ENCODE peak calls at places on chromosomes 13 and 19, in four cellular contexts. D is AG04449, Z is adrenal gland, W is heart right ventricle. V is an unnamed sample.

GRCh38 chr13:24083722-24084421 is 76.6 kb upstream of the SPATA13 start:
- DNase-seq in D (no peak), Z (no peak), W (no peak), V (no peak)

GRCh38 chr19:5434970-5435641 is 20.1 kb upstream of the ZNRF4 start:
- DNase-seq in D (peak), Z (no peak), W (no peak), V (no peak)

GRCh38 chr13:113421673-113422270 is 31.5 kb downstream of the ADPRHL1 start:
- DNase-seq in D (no peak), Z (no peak), W (no peak), V (peak)

GRCh38 chr19:31164666-31165265 is 184.5 kb downstream of the TSHZ3 start:
- DNase-seq in D (no peak), Z (no peak), W (no peak), V (no peak)

GRCh38 chr19:46761418-46761831 is 15.2 kb upstream of the STRN4 start:
- DNase-seq in D (no peak), Z (no peak), W (no peak), V (no peak)

GRCh38 chr13:46012404-46012803 is 40.1 kb downstream of the ZC3H13 start:
- DNase-seq in D (no peak), Z (no peak), W (no peak), V (no peak)

GRCh38 chr19:24029941-24030636 is 56.9 kb upstream of the ZNF254 start:
- DNase-seq in D (no peak), Z (no peak), W (no peak), V (no peak)

GRCh38 chr13:105410602-105411001 is 1124.9 kb downstream of the EFNB2 start:
- DNase-seq in D (no peak), Z (peak), W (peak), V (peak)

GRCh38 chr19:41304706-41305483 is 5.1 kb upstream of the CCDC97 start:
- DNase-seq in D (no peak), Z (no peak), W (no peak), V (no peak)

GRCh38 chr19:7904074-7905020 is 670 bp downstream of the MAP2K7 start:
- DNase-seq in D (no peak), Z (peak), W (no peak), V (peak)

GRCh38 chr19:53870485-53870844 is 2.8 kb downstream of the MYADM start:
- DNase-seq in D (no peak), Z (no peak), W (no peak), V (peak)

GRCh38 chr13:97395437-97396136 is 38.4 kb upstream of the RAP2A start:
- DNase-seq in D (no peak), Z (no peak), W (no peak), V (no peak)

GRCh38 chr19:46924874-46925547 is 64.2 kb downstream of the ARHGAP35 start:
- DNase-seq in D (no peak), Z (peak), W (no peak), V (no peak)

DNA sequence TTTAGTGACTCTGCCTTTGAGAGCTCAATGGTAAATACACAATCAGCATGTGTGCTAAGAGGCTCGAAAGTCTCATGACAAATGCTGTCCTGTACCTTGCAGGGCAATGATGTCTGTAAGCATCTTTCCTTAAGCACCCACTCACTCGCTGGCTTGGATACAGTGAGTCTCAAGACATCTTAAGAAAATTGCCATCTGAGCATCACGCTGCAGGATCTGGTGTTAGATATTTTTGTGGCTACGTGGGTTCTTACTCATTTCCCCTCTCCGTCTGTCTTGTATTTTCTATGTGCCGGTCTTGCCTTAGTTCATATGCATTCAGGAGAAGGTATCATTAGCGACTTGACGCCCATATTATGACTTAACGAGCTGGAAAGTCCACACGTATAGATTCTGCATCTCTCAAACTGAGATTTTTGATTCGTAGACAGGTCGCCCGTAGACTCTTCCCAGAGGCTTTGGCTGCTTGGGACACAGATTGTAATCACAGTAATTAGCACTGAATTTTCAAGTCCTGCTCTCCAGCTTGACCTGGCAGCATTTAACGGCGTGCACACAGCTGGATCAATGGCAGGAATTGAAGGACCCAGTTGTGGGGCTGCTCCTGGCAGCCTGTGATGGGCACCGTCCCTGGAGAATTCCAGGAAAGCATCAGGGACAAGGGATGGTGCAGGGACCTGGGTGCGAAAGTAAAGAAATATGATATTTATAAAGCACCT is 231.1 kb downstream of the ZIC5 start:
- DNase-seq in D (no peak), Z (no peak), W (no peak), V (no peak)
- H3K4me3 ChIP-seq in D (no peak), Z (no peak), W (no peak), V (no peak)

DNA sequence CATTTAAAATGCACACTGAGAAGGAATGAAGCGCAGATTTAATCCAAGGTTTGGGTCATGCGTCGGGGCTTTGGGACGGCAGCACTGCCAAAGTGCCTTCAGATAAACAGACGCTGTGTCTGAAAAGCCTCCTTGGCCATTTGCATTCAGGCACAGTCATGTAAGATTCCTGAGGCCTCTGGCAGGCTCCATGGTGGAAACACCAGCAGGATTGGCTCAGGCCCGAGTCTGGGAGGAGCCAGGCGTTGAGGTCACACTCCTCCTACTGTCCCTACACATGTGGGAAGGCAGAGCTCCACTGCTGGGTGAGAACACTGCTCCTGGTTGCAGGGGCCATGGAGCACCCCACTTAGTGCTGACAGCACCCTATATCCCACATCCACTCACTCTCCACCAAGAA is 113.3 kb upstream of the KL start:
- DNase-seq in D (no peak), Z (peak), W (peak), V (peak)
- H3K4me3 ChIP-seq in D (no peak), Z (no peak), W (no peak), V (no peak)

GRCh38 chr19:1355974-1356865 is 27.5 kb upstream of the NDUFS7 start:
- DNase-seq in D (no peak), Z (no peak), W (no peak), V (no peak)
- H3K4me3 ChIP-seq in D (peak), Z (no peak), W (peak), V (peak)

GRCh38 chr19:35775046-35775297 is 392 bp upstream of the ARHGAP33 start:
- DNase-seq in D (no peak), Z (no peak), W (no peak), V (no peak)
- H3K4me3 ChIP-seq in D (peak), Z (no peak), W (peak), V (no peak)

GRCh38 chr19:17026706-17027427 is at the start of gene CPAMD8:
- DNase-seq in D (no peak), Z (no peak), W (peak), V (no peak)
- H3K4me3 ChIP-seq in D (no peak), Z (no peak), W (peak), V (no peak)

V was measured in aorta.